ENCODE peak calls at places on chromosomes 12 and 14, in seven cellular contexts. Q is tibial artery, S is WTC11, B is uterus, L is esophagus muscularis mucosa, R is astrocyte, U is Panc1. T is an unnamed sample.

GRCh38 chr12:132926417-132926833 is 29.7 kb downstream of the ZNF605 start:
- DNase-seq in S (no peak), U (no peak), B (no peak), L (no peak), R (no peak), Q (no peak), T (no peak)

GRCh38 chr12:101698782-101699347 is 1.4 kb downstream of the CHPT1 start:
- DNase-seq in U (no peak), Q (no peak), B (no peak), L (no peak), R (peak; percentile 13), S (no peak), T (no peak)

GRCh38 chr12:106493531-106493930 is 89.3 kb upstream of the RFX4 start:
- DNase-seq in R (no peak), S (no peak), B (no peak), U (no peak), L (no peak), Q (no peak), T (peak; percentile 31)

GRCh38 chr14:88919502-88919901 is 95.1 kb downstream of the TTC8 start:
- DNase-seq in S (no peak), R (no peak), L (no peak), Q (no peak), U (no peak), B (no peak), T (no peak)

GRCh38 chr12:20463920-20464524 is 95.7 kb downstream of the PDE3A start:
- DNase-seq in Q (no peak), U (no peak), R (no peak), B (no peak), S (no peak), L (no peak), T (no peak)

GRCh38 chr12:47781479-47782371 is 8.7 kb downstream of the SLC48A1 start:
- DNase-seq in R (no peak), S (no peak), B (no peak), U (no peak), Q (no peak), L (no peak), T (no peak)

GRCh38 chr12:7144414-7145120 is 14.4 kb downstream of the CLSTN3 start:
- DNase-seq in S (no peak), L (no peak), R (peak; percentile 12), Q (no peak), B (peak; percentile 13), U (no peak), T (no peak)

GRCh38 chr14:24273422-24273998 is 2.1 kb upstream of the RABGGTA start:
- DNase-seq in U (no peak), Q (no peak), L (no peak), R (no peak), B (no peak), S (no peak), T (no peak)

GRCh38 chr14:102370305-102370809 is 7.6 kb downstream of the TECPR2 start:
- DNase-seq in Q (no peak), U (no peak), S (no peak), R (no peak), B (no peak), L (no peak), T (no peak)

GRCh38 chr12:129215436-129216025 is 362.3 kb downstream of the GLT1D1 start:
- DNase-seq in L (peak; percentile 83), R (peak; percentile 69), U (no peak), S (no peak), Q (no peak), B (no peak), T (no peak)

GRCh38 chr14:97077253-97077653 is 280.1 kb downstream of the VRK1 start:
- DNase-seq in R (peak; percentile 93), U (no peak), S (no peak), Q (peak; percentile 58), L (no peak), B (no peak), T (no peak)

GRCh38 chr14:31476131-31476917 is 11.5 kb downstream of the GPR33 start:
- DNase-seq in B (no peak), Q (no peak), R (no peak), S (no peak), L (no peak), U (no peak), T (no peak)

GRCh38 chr14:96245710-96246534 is 10.1 kb upstream of the BDKRB1 start:
- DNase-seq in Q (no peak), S (no peak), L (no peak), R (peak; percentile 84), U (no peak), B (no peak), T (no peak)

GRCh38 chr14:33509927-33510535 is 440.8 kb downstream of the EGLN3 start:
- DNase-seq in R (peak; percentile 93), U (no peak), B (peak; percentile 18), L (no peak), S (no peak), Q (no peak), T (no peak)

GRCh38 chr12:125218952-125219351 is 153.7 kb downstream of the AACS start:
- DNase-seq in U (no peak), S (no peak), Q (no peak), R (no peak), L (no peak), B (no peak), T (no peak)

GRCh38 chr12:106645465-106646330 is 62.9 kb downstream of the RFX4 start:
- DNase-seq in S (no peak), U (no peak), R (no peak), Q (no peak), L (peak; percentile 64), B (no peak), T (no peak)

GRCh38 chr12:7374423-7375144 is 69.4 kb downstream of the CD163L1 start:
- DNase-seq in S (peak; percentile 77), B (no peak), U (peak; percentile 15), R (no peak), L (no peak), Q (peak; percentile 40), T (no peak)

GRCh38 chr12:16076553-16076952 is 165.4 kb downstream of the DERA start:
- DNase-seq in R (no peak), Q (no peak), L (no peak), U (peak; percentile 17), B (no peak), S (no peak), T (no peak)
- TF ChIP-seq CTCF in R (peak; percentile 5), Q (no peak), L (no peak), U (peak; percentile 54), B (no peak), S (peak; percentile 32), T (peak; percentile 54)

GRCh38 chr12:48863296-48863695 is 2.4 kb downstream of the RND1 start:
- DNase-seq in Q (no peak), B (no peak), L (no peak), R (no peak), S (no peak), U (no peak), T (no peak)

GRCh38 chr12:48865141-48865440 is 579 bp downstream of the RND1 start:
- DNase-seq in Q (no peak), U (no peak), S (peak; percentile 23), B (no peak), L (no peak), R (no peak), T (no peak)

GRCh38 chr12:48862691-48863090 is 3.0 kb downstream of the RND1 start:
- DNase-seq in R (no peak), S (no peak), U (no peak), Q (no peak), B (no peak), L (no peak), T (no peak)

GRCh38 chr12:48868446-48868845 is 2.8 kb upstream of the RND1 start:
- DNase-seq in B (no peak), U (no peak), R (no peak), L (no peak), S (no peak), Q (no peak), T (no peak)

GRCh38 chr12:48865441-48866290 is at the start of gene RND1:
- DNase-seq in L (peak; percentile 98), B (peak; percentile 85), R (peak; percentile 80), S (peak; percentile 92), U (peak; percentile 76), Q (peak; percentile 92), T (peak; percentile 75)
- TF ChIP-seq CTCF in L (no peak), B (peak; percentile 7), R (no peak), S (no peak), U (no peak), Q (no peak), T (peak; percentile 13)

GRCh38 chr12:64611430-64612286 is 1.4 kb downstream of the RASSF3 start:
- DNase-seq in S (peak; percentile 13), B (peak; percentile 52), Q (peak; percentile 49), R (peak; percentile 22), U (no peak), L (no peak), T (peak; percentile 5)
- TF ChIP-seq CTCF in S (no peak), B (no peak), Q (no peak), R (no peak), U (no peak), L (no peak), T (no peak)

GRCh38 chr14:68599896-68600620 is 192.8 kb downstream of the ZFP36L1 start:
- DNase-seq in R (no peak), L (no peak), Q (no peak), U (no peak), B (no peak), S (no peak), T (no peak)
- TF ChIP-seq CTCF in R (no peak), L (no peak), Q (no peak), U (no peak), B (no peak), S (no peak), T (no peak)

GRCh38 chr12:118715647-118716046 is 265.7 kb upstream of the SRRM4 start:
- DNase-seq in B (no peak), Q (no peak), R (no peak), U (no peak), S (no peak), L (no peak), T (no peak)

GRCh38 chr12:118711185-118711584 is 270.2 kb upstream of the SRRM4 start:
- DNase-seq in U (no peak), L (no peak), S (no peak), R (no peak), Q (no peak), B (no peak), T (no peak)

GRCh38 chr12:118714500-118714899 is 266.8 kb upstream of the SRRM4 start:
- DNase-seq in L (no peak), S (no peak), U (no peak), B (no peak), Q (no peak), R (no peak), T (no peak)

GRCh38 chr12:118714051-118714460 is 267.3 kb upstream of the SRRM4 start:
- DNase-seq in L (no peak), B (no peak), Q (no peak), S (peak; percentile 74), U (no peak), R (no peak), T (peak; percentile 75)
- TF ChIP-seq CTCF in L (peak; percentile 9), B (no peak), Q (no peak), S (peak; percentile 75), U (peak; percentile 74), R (no peak), T (peak; percentile 77)

GRCh38 chr14:100092832-100093231 is 27.6 kb downstream of the EVL start:
- DNase-seq in Q (no peak), B (no peak), L (no peak), S (no peak), U (no peak), R (no peak), T (no peak)
- TF ChIP-seq CTCF in Q (no peak), B (no peak), L (no peak), S (no peak), U (no peak), R (no peak), T (no peak)

T was measured in neural crest cell.